ENCODE peak calls at places on chromosomes 1 and 21, in eight cellular contexts. L, A, H, O, C, W, R and D are unnamed samples.

GRCh38 chr1:30933874-30934252 is 25.3 kb upstream of the SDC3 start:
- DNase-seq in L (no peak), A (no peak), H (no peak), O (no peak), C (peak; percentile 69), W (no peak), R (no peak), D (peak; percentile 70)

GRCh38 chr1:171142451-171143121 is 42.5 kb upstream of the FMO2 start:
- DNase-seq in L (peak; percentile 23), A (no peak), H (no peak), O (no peak), C (peak; percentile 52), W (peak; percentile 45), R (no peak), D (no peak)

GRCh38 chr1:168613038-168613451 is 36.6 kb downstream of the XCL1 start:
- DNase-seq in L (no peak), A (no peak), H (no peak), O (no peak), C (no peak), W (no peak), R (no peak), D (no peak)

GRCh38 chr1:74005533-74005932 is 192.4 kb downstream of the LRRIQ3 start:
- DNase-seq in L (no peak), A (no peak), H (no peak), O (no peak), C (no peak), W (no peak), R (no peak), D (no peak)

GRCh38 chr21:27734146-27734545 is 767.3 kb upstream of the ADAMTS5 start:
- DNase-seq in L (no peak), A (no peak), H (no peak), O (no peak), C (peak; percentile 91), W (no peak), R (no peak), D (peak; percentile 40)

GRCh38 chr1:41498391-41498790 is 13.9 kb upstream of the EDN2 start:
- DNase-seq in L (no peak), A (no peak), H (no peak), O (no peak), C (no peak), W (no peak), R (no peak), D (peak; percentile 61)

GRCh38 chr1:235304549-235305451 is 23.2 kb downstream of the ARID4B start:
- DNase-seq in L (no peak), A (no peak), H (no peak), O (no peak), C (peak; percentile 31), W (no peak), R (no peak), D (no peak)

GRCh38 chr21:36890086-36890485 is 76.4 kb downstream of the HLCS start:
- DNase-seq in L (no peak), A (no peak), H (no peak), O (no peak), C (no peak), W (no peak), R (no peak), D (no peak)

GRCh38 chr1:167837334-167837733 is 76.6 kb downstream of the ADCY10 start:
- DNase-seq in L (no peak), A (no peak), H (no peak), O (no peak), C (no peak), W (no peak), R (no peak), D (no peak)

GRCh38 chr1:37391181-37391949 is 83.0 kb upstream of the ZC3H12A start:
- DNase-seq in L (no peak), A (peak; percentile 57), H (no peak), O (no peak), C (no peak), W (peak; percentile 86), R (peak; percentile 58), D (no peak)

GRCh38 chr1:101344745-101345144 is 107.9 kb downstream of the S1PR1 start:
- DNase-seq in L (no peak), A (no peak), H (no peak), O (no peak), C (no peak), W (no peak), R (no peak), D (no peak)

GRCh38 chr1:111754964-111755320 is 759 bp upstream of the DDX20 start:
- DNase-seq in L (peak; percentile 48), A (no peak), H (no peak), O (no peak), C (peak; percentile 39), W (peak; percentile 69), R (no peak), D (no peak)

GRCh38 chr1:25890249-25891034 is 14.9 kb upstream of the PAQR7 start:
- DNase-seq in L (peak; percentile 72), A (no peak), H (no peak), O (peak; percentile 96), C (peak; percentile 58), W (no peak), R (peak; percentile 58), D (peak; percentile 96)

GRCh38 chr1:184972281-184973055 is 1.8 kb downstream of the NIBAN1 start:
- DNase-seq in L (no peak), A (no peak), H (no peak), O (no peak), C (peak; percentile 71), W (no peak), R (no peak), D (peak; percentile 32)

GRCh38 chr1:184973308-184974085 is 811 bp downstream of the NIBAN1 start:
- DNase-seq in L (peak; percentile 34), A (peak; percentile 77), H (peak; percentile 56), O (no peak), C (peak; percentile 82), W (peak; percentile 56), R (peak; percentile 61), D (peak; percentile 81)

GRCh38 chr1:184974086-184974836 is at the start of gene NIBAN1:
- DNase-seq in L (peak; percentile 65), A (peak; percentile 85), H (no peak), O (peak; percentile 15), C (peak; percentile 47), W (peak; percentile 54), R (peak; percentile 76), D (peak; percentile 56)

GRCh38 chr1:184975208-184975875 is 1.0 kb upstream of the NIBAN1 start:
- DNase-seq in L (no peak), A (no peak), H (no peak), O (no peak), C (no peak), W (no peak), R (no peak), D (no peak)

GRCh38 chr1:184974837-184975115 is 468 bp upstream of the NIBAN1 start:
- DNase-seq in L (no peak), A (no peak), H (no peak), O (no peak), C (no peak), W (no peak), R (no peak), D (no peak)
- H3K9ac ChIP-seq in L (peak overlapping the region; percentile 76), A (no peak overlapping the region), H (peak overlapping the region; percentile 83), O (peak overlapping the region; percentile 55), C (no peak overlapping the region), W (no peak overlapping the region), R (peak overlapping the region; percentile 25), D (no peak overlapping the region)

GRCh38 chr1:230067871-230068814 is 1.1 kb downstream of the GALNT2 start:
- DNase-seq in L (peak; percentile 36), A (peak; percentile 75), H (no peak), O (no peak), C (no peak), W (peak; percentile 70), R (no peak), D (peak; percentile 36)
- TF ChIP-seq CTCF in L (no peak), A (no peak), H (no peak), O (no peak), C (no peak), W (peak; percentile 16), R (no peak), D (no peak)

GRCh38 chr1:914891-915280 is 8.8 kb upstream of the SAMD11 start:
- DNase-seq in L (no peak), A (no peak), H (no peak), O (no peak), C (no peak), W (no peak), R (no peak), D (no peak)

GRCh38 chr1:917076-917459 is 6.7 kb upstream of the SAMD11 start:
- DNase-seq in L (no peak), A (no peak), H (no peak), O (no peak), C (no peak), W (no peak), R (no peak), D (no peak)

GRCh38 chr1:916173-917075 is 7.3 kb upstream of the SAMD11 start:
- DNase-seq in L (no peak), A (no peak), H (no peak), O (no peak), C (no peak), W (no peak), R (no peak), D (no peak)

GRCh38 chr1:914253-914890 is 9.4 kb upstream of the SAMD11 start:
- DNase-seq in L (no peak), A (no peak), H (no peak), O (no peak), C (no peak), W (no peak), R (no peak), D (no peak)

DNA sequence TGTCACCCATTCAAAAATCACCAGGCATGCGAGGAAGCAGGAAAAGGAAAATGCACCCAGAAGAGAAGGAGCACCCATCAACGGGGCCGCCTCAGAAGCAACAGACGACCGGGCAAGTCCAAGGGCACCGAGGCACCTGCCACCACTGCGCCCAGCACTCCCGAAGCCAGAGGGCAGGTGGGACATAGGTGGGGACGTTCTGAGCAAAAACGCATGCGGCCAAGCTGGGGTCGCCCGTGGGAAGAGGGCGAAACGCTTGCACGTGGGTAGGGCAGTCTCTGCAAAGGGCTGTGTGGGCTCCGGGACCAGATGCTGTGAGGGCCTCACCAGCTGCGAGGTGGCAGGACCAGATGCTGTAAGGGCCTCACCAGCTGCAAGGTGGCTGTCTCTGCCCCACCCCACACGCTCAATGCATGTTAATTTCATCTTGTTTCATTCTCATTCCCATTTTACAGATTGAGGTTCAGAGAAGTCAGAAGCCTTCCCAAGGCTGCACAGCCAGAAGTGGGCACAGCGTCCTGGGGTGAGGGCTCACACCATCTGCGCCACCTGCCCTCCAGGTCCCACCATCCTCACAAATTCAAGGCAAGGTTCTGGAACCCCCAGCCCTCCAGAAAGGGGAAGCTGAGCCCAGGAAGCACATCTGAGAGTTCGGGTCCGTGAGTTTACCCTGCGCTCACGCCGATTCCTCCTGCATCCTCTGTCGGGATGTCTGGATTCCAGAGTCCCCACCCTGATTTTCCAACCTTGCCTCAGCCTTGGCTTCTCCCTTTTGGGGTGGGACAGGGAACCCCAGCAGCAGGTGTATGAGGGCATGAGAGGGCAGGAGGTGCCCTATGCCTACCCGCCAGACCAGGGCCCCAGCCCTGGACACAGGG is 8.2 kb upstream of the SAMD11 start:
- DNase-seq in L (no peak), A (no peak), H (no peak), O (no peak), C (no peak), W (no peak), R (no peak), D (no peak)
- H3K27me3 ChIP-seq in L (peaks cover 64% of the 10 kb centered on the region), A (peaks cover 91% of the 10 kb centered on the region), H (peaks cover 2% of the 10 kb centered on the region), O (peaks cover 33% of the 10 kb centered on the region), C (no peaks in the 10 kb centered on the region), W (peaks cover 99% of the 10 kb centered on the region), R (peaks cover 10% of the 10 kb centered on the region), D (peaks cover 28% of the 10 kb centered on the region)

DNA sequence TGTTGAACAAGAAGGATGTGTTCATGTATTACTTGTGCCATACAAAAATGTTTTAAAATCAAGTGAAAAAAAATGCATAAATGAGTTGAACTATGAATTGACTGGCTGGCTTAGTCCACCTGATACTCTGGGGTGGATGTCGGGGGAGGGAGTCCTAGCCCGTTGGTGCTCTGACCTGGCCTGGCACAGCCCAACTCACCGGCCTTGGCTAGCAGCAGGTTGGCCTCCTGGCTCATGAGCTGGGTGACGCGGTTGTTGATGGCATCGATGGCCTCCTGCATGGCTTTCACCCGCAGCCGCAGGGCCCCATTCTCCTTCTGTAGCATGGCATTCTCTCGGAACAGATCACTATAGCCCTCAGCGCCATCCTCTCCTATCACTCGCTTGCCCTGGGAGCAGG is 21.6 kb downstream of the KIF21B start:
- DNase-seq in L (no peak), A (no peak), H (no peak), O (no peak), C (no peak), W (no peak), R (no peak), D (no peak)
- H3K9ac ChIP-seq in L (no peak overlapping the region), A (no peak overlapping the region), H (no peak overlapping the region), O (no peak overlapping the region), C (no peak overlapping the region), W (no peak overlapping the region), R (no peak overlapping the region), D (no peak overlapping the region)